ENCODE peak calls at places on chromosomes 7 and 10, in five cellular contexts. W, X, E, C and B are unnamed samples.

GRCh38 chr10:49007128-49007527 is 67.5 kb upstream of the LRRC18 start:
- DNase-seq in X (no peak), W (no peak), E (no peak), C (no peak), B (no peak)

GRCh38 chr10:77898323-77899079 is 28.1 kb downstream of the DLG5 start:
- DNase-seq in X (no peak), E (no peak), C (no peak), W (no peak), B (peak)

GRCh38 chr7:44617225-44617885 is 10.9 kb downstream of the OGDH start:
- DNase-seq in E (peak), W (no peak), X (peak), C (no peak), B (peak)

GRCh38 chr10:13087986-13088618 is 11.9 kb upstream of the OPTN start:
- DNase-seq in W (no peak), E (peak), X (peak), C (peak), B (peak)

GRCh38 chr7:27179503-27180430 is 5.3 kb downstream of the HOXA11 start:
- DNase-seq in E (peak), X (peak), C (no peak), W (no peak), B (peak)

GRCh38 chr10:95295031-95295755 is 4.4 kb upstream of the PDLIM1 start:
- DNase-seq in W (peak), E (peak), C (no peak), X (no peak), B (peak)

GRCh38 chr7:100632951-100633717 is 8.2 kb downstream of the TFR2 start:
- DNase-seq in W (no peak), X (no peak), E (peak), C (no peak), B (peak)

GRCh38 chr7:101386558-101387199 is 24.0 kb downstream of the COL26A1 start:
- DNase-seq in E (no peak), C (no peak), X (no peak), W (no peak), B (peak)

GRCh38 chr10:77905086-77905735 is 21.3 kb downstream of the DLG5 start:
- DNase-seq in X (no peak), W (no peak), E (no peak), C (no peak), B (no peak)

GRCh38 chr10:132293416-132294195 is 14.1 kb downstream of the STK32C start:
- DNase-seq in X (no peak), E (no peak), W (no peak), C (no peak), B (no peak)

GRCh38 chr7:2757904-2758672 is 70.1 kb downstream of the AMZ1 start:
- DNase-seq in W (peak), E (peak), C (peak), X (peak), B (peak)

GRCh38 chr10:110502851-110503301 is 5.2 kb downstream of the DUSP5 start:
- DNase-seq in E (peak), W (peak), C (no peak), X (no peak), B (peak)

GRCh38 chr10:6336013-6336412 is 133.3 kb downstream of the PFKFB3 start:
- DNase-seq in E (no peak), W (no peak), C (no peak), X (no peak), B (no peak)

GRCh38 chr10:45354261-45354660 is 19.8 kb upstream of the ALOX5 start:
- DNase-seq in X (no peak), C (no peak), W (no peak), E (no peak), B (no peak)

GRCh38 chr7:116546916-116547315 is 22.1 kb downstream of the CAV1 start:
- DNase-seq in E (no peak), W (no peak), X (no peak), C (no peak), B (peak)

GRCh38 chr7:117605712-117606111 is 125.9 kb downstream of the CFTR start:
- DNase-seq in X (no peak), W (no peak), E (no peak), C (no peak), B (no peak)

GRCh38 chr7:69598081-69598486 is at the start of gene AUTS2:
- DNase-seq in X (peak), W (no peak), C (peak), E (peak), B (peak)

GRCh38 chr10:87818505-87819273 is 663 bp upstream of the ATAD1 start:
- DNase-seq in W (no peak), C (no peak), E (no peak), X (no peak), B (peak)

GRCh38 chr7:87312215-87312865 is 33.1 kb upstream of the CROT start:
- DNase-seq in E (peak), W (peak), X (peak), C (peak), B (peak)

GRCh38 chr10:5402798-5403197 is 1.8 kb downstream of the TUBAL3 start:
- DNase-seq in C (no peak), X (no peak), W (no peak), E (no peak), B (no peak)

GRCh38 chr7:139043823-139044812 is 8.3 kb upstream of the ZC3HAV1L start:
- DNase-seq in C (no peak), E (no peak), X (no peak), W (no peak), B (no peak)

GRCh38 chr7:74236284-74236683 is 17.9 kb downstream of the RFC2 start:
- DNase-seq in C (no peak), X (no peak), E (no peak), W (no peak), B (no peak)

GRCh38 chr7:151115836-151116418 is 29.7 kb downstream of the AGAP3 start:
- DNase-seq in W (no peak), C (no peak), X (no peak), E (no peak), B (no peak)

GRCh38 chr7:100688593-100688860 is 5.5 kb downstream of the GIGYF1 start:
- DNase-seq in X (no peak), C (no peak), E (no peak), W (no peak), B (no peak)

GRCh38 chr10:115975031-115975430 is 298.0 kb downstream of the GFRA1 start:
- DNase-seq in C (no peak), E (no peak), W (no peak), X (no peak), B (no peak)

GRCh38 chr10:87863102-87863943 is at the start of the genes KLLN and PTEN:
- DNase-seq in C (peak), E (peak), X (peak), W (peak), B (peak)

GRCh38 chr7:26853788-26854393 is 10.5 kb downstream of the SKAP2 start:
- DNase-seq in E (peak), X (no peak), W (no peak), C (no peak), B (peak)

GRCh38 chr7:31775511-31775910 is 88.5 kb downstream of the PPP1R17 start:
- DNase-seq in X (no peak), E (no peak), C (no peak), W (no peak), B (no peak)

GRCh38 chr7:93461350-93461749 is 113.2 kb downstream of the CALCR start:
- DNase-seq in C (no peak), X (no peak), E (no peak), W (no peak), B (no peak)

GRCh38 chr7:78296689-78297371 is 498.3 kb downstream of the PHTF2 start:
- DNase-seq in E (no peak), W (no peak), X (no peak), C (no peak), B (no peak)

GRCh38 chr7:45646996-45647411 is 72.8 kb downstream of the ADCY1 start:
- DNase-seq in C (no peak), W (no peak), X (no peak), E (no peak), B (peak)

GRCh38 chr10:126294451-126294850 is 93.8 kb downstream of the ADAM12 start:
- DNase-seq in W (no peak), X (no peak), C (no peak), E (no peak), B (peak)

GRCh38 chr7:7795736-7796135 is 77.3 kb upstream of the RPA3 start:
- DNase-seq in W (no peak), E (peak), C (no peak), X (peak), B (peak)

GRCh38 chr7:100888529-100888987 is 957 bp downstream of the UFSP1 start:
- DNase-seq in E (no peak), X (no peak), C (no peak), W (no peak), B (no peak)

GRCh38 chr10:90751107-90751997 is 106.5 kb downstream of the HTR7 start:
- DNase-seq in X (no peak), W (peak), E (peak), C (no peak), B (peak)

GRCh38 chr10:33377658-33378025 is 43.2 kb upstream of the NRP1 start:
- DNase-seq in E (peak), X (peak), W (no peak), C (no peak), B (peak)

GRCh38 chr10:33376476-33376875 is 42.0 kb upstream of the NRP1 start:
- DNase-seq in C (no peak), W (no peak), E (no peak), X (no peak), B (no peak)

GRCh38 chr10:33373263-33373662 is 38.8 kb upstream of the NRP1 start:
- DNase-seq in X (no peak), E (no peak), W (no peak), C (no peak), B (no peak)

GRCh38 chr10:33381391-33381790 is 46.9 kb upstream of the NRP1 start:
- DNase-seq in W (no peak), X (no peak), C (no peak), E (no peak), B (peak)

DNA sequence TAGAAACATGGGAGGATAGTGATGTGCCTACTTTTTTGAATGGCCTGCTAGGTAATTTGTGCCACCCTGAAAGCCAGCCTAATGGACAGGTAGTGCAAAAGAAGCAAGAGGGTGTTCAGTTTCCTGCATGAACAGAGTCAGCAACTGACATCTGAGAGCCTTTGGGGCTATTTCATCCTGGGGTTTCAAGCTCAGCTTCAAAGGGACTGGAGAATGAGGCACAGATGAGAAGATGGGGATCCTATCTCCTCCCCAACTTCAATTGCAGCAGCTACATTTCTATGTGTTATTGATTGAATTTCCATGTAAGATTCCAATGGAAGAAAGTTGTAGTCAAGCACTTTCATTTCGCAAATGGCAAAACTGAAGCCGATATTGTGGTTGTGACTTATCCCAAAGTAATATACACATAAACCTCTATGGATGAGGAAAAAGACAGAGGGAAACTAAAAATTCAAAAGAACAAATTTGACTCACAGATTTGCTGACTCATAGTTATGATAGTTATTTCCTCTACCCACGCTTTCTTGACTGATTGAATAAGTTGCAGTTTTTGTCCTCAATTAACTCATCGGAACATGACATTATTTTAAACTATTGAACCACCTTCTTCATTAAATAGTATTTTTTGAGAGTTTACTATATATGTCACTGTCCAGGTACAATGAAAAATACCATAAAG is 42.6 kb upstream of the NRP1 start:
- DNase-seq in W (no peak), E (peak), X (peak), C (no peak), B (peak)
- H3K4me3 ChIP-seq in W (no peak), E (peak), X (no peak), C (peak), B (no peak)

GRCh38 chr7:28383949-28384348 is 28.4 kb upstream of the CREB5 start:
- DNase-seq in E (no peak), X (no peak), W (no peak), C (no peak), B (no peak)
- TF ChIP-seq CTCF in E (peak), X (no peak), W (no peak), C (no peak), B (no peak)

GRCh38 chr10:119267384-119267783 is 60.0 kb downstream of the GRK5 start:
- DNase-seq in E (no peak), C (no peak), X (no peak), W (no peak), B (no peak)

GRCh38 chr10:119268428-119268827 is 61.1 kb downstream of the GRK5 start:
- DNase-seq in W (no peak), C (no peak), E (no peak), X (no peak), B (no peak)

GRCh38 chr10:119263966-119264621 is 56.7 kb downstream of the GRK5 start:
- DNase-seq in X (no peak), E (peak), W (no peak), C (no peak), B (peak)

GRCh38 chr10:119268871-119269506 is 61.6 kb downstream of the GRK5 start:
- DNase-seq in W (peak), X (no peak), C (no peak), E (peak), B (no peak)

DNA sequence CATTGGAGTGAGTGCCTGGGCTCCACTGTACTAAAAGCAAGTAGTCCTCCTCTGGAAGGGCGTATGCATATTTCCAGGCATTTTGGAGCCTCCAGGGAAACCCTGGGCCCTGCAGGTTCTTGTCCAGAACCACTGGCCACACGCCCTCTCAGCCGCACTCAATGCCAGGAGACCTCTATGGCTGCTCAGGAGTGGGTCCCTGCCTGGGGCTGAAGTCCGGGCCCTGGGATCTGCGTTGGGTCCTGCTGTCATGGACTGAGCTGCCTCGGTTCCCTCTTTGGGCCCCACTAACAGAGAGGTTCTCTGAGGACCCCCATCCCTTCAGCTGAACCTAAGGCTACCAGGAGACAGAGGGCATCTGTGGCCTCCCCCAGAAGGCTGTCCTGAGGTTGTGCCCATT is 58.3 kb downstream of the GRK5 start:
- DNase-seq in X (no peak), W (no peak), E (no peak), C (no peak), B (no peak)
- H3K4me3 ChIP-seq in X (no peak), W (no peak), E (no peak), C (no peak), B (no peak)

GRCh38 chr10:73398024-73398423 is 15.8 kb downstream of the ANXA7 start:
- DNase-seq in W (no peak), X (no peak), E (no peak), C (no peak), B (no peak)
- TF ChIP-seq CTCF in W (no peak), X (peak), E (no peak), C (no peak), B (peak)

DNA sequence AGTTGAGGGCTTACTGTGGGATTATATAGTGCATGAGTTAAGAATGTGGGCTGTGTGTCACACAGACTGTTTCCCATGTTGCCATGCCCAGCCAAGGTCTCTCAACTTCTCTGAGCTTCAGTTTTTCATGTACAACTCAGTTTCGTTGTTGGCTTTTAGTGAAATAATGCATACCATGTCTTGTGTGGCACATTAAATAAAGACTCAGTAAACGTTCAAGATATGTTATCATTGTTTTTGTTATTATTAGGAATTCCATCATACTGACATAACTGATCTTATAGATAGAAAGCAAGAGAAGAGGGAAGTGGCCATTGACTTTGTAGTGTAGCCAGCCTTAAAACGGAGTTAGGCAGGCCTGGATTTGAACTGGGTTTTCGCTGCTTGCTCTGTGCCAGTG is 2.9 kb downstream of the CDK14 start:
- DNase-seq in E (no peak), X (no peak), C (no peak), W (no peak), B (no peak)
- H3K4me3 ChIP-seq in E (peak), X (no peak), C (no peak), W (no peak), B (no peak)

GRCh38 chr7:33107136-33108066 is 1.8 kb downstream of the RP9 start:
- DNase-seq in X (no peak), E (peak), W (no peak), C (no peak), B (peak)

GRCh38 chr7:33111614-33112013 is 2.4 kb upstream of the RP9 start:
- DNase-seq in C (no peak), W (no peak), E (no peak), X (no peak), B (no peak)

GRCh38 chr7:33108591-33108930 is 643 bp downstream of the RP9 start:
- DNase-seq in C (no peak), W (no peak), E (no peak), X (no peak), B (no peak)

GRCh38 chr7:33109758-33110238 is 594 bp upstream of the RP9 start:
- DNase-seq in W (no peak), X (no peak), C (no peak), E (no peak), B (peak)

DNA sequence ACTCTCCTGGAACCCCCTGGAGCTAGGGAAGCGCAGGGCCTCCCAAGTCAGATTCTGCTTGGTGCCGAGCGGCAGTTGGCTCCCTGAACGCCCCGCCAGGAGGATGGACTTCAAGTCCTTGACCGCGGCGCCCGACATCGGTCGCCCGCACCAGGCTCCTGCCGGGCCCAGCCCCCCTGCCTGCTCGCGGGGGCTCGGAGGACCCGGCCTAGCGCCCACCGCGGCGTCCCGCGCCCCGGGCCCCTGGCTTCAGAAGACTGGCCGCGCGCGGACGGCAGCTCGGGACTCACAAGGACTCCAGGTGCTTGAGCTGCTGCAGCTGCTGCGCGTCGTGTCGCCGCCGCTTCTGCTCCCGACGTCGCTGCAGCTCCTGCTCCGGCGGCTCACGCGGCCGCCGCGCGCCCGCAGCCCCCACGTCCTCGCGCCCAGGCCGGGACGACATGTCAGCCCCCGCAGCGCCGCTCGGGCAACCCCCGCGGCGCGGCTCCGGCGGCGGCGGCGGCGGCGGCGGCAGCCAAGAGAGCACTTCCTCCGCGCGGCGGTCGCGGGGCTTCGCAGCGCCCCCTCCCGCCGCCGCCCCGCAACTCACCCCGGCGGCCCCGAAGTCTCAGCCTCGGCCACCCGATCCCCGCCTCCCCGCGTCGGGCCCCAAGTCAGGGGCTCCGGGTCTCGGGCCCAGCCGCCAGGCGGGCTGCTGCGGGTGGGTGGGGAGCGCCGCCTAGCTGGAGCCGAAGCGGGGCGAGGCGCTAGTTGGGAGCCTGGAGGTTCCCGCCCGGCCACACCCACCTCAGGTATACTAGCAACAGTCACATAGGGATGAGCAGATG is at the start of gene RP9:
- DNase-seq in W (no peak), C (no peak), X (no peak), E (peak), B (peak)
- TF ChIP-seq CTCF in W (peak), C (peak), X (peak), E (no peak), B (no peak)

DNA sequence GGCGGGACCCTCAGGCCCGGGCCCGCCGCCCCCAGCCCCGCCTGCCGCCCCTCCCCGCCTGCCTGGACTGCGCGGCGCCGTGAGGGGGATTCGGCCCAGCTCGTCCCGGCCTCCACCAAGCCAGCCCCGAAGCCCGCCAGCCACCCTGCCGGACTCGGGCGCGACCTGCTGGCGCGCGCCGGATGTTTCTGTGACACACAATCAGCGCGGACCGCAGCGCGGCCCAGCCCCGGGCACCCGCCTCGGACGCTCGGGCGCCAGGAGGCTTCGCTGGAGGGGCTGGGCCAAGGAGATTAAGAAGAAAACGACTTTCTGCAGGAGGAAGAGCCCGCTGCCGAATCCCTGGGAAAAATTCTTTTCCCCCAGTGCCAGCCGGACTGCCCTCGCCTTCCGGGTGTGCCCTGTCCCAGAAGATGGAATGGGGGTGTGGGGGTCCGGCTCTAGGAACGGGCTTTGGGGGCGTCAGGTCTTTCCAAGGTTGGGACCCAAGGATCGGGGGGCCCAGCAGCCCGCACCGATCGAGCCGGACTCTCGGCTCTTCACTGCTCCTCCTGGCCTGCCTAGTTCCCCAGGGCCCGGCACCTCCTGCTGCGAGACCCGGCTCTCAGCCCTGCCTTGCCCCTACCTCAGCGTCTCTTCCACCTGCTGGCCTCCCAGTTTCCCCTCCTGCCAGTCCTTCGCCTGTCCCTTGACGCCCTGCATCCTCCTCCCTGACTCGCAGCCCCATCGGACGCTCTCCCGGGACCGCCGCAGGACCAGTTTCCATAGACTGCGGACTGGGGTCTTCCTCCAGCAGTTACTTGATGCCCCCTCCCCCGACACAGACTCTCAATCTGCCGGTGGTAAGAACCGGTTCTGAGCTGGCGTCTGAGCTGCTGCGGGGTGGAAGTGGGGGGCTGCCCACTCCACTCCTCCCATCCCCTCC is 82.7 kb downstream of the PAX2 start:
- DNase-seq in E (no peak), C (no peak), W (no peak), X (no peak), B (no peak)
- H3K4me3 ChIP-seq in E (no peak), C (no peak), W (no peak), X (no peak), B (no peak)